ENCODE peak calls at places on chromosomes 2 and 18, in four cellular contexts. J is ACHN; M is stimulated activated CD4-positive, alpha-beta T cell treated with anti-CD3 and anti-CD28 coated beads, Interleukin-1b, Interleukin-23, amount 100 ng/mL, for 24 hours; A is MCF 10A. P is an unnamed sample.

GRCh38 chr2:86603892-86604291 is 19.8 kb downstream of the RNF103 start:
- DNase-seq in J (no peak), M (no peak), A (no peak), P (no peak)

GRCh38 chr2:170204561-170204960 is 26.6 kb downstream of the MYO3B start:
- DNase-seq in J (no peak), M (no peak), A (no peak), P (no peak)

GRCh38 chr2:228681426-228681825 is 499.9 kb upstream of the SPHKAP start:
- DNase-seq in J (peak), M (no peak), A (peak), P (no peak)

GRCh38 chr2:227903395-227903794 is 32.0 kb downstream of the DAW1 start:
- DNase-seq in J (no peak), M (no peak), A (no peak), P (no peak)

GRCh38 chr2:240567137-240567871 is 980 bp upstream of the RNPEPL1 start:
- DNase-seq in J (no peak), M (no peak), A (peak), P (no peak)

GRCh38 chr18:31675404-31675803 is 9.0 kb downstream of the B4GALT6 start:
- DNase-seq in J (no peak), M (no peak), A (no peak), P (no peak)

GRCh38 chr18:76139844-76140243 is 355.2 kb downstream of the ZNF516 start:
- DNase-seq in J (no peak), M (no peak), A (no peak), P (no peak)

GRCh38 chr2:19072161-19072560 is 286.3 kb downstream of the OSR1 start:
- DNase-seq in J (no peak), M (no peak), A (no peak), P (no peak)

GRCh38 chr2:182666674-182667320 is 49.3 kb upstream of the DNAJC10 start:
- DNase-seq in J (peak), M (peak), A (peak), P (no peak)

GRCh38 chr2:202051499-202052161 is 18.0 kb downstream of the FZD7 start:
- DNase-seq in J (no peak), M (no peak), A (no peak), P (no peak)

GRCh38 chr2:82084679-82085392 is 1780.3 kb upstream of the LRRTM1 start:
- DNase-seq in J (no peak), M (no peak), A (no peak), P (no peak)

GRCh38 chr2:27715318-27716165 is 51.9 kb downstream of the SLC4A1AP start:
- DNase-seq in J (peak), M (no peak), A (no peak), P (no peak)

GRCh38 chr2:14601070-14601770 is 31.3 kb upstream of the LRATD1 start:
- DNase-seq in J (no peak), M (no peak), A (no peak), P (no peak)

GRCh38 chr2:26541401-26542193 is 63.7 kb upstream of the OTOF start:
- DNase-seq in J (no peak), M (no peak), A (no peak), P (no peak)

GRCh38 chr2:121902171-121902591 is 146.7 kb downstream of the TSN start:
- DNase-seq in J (no peak), M (no peak), A (no peak), P (no peak)

GRCh38 chr2:199160677-199161465 is 296.9 kb downstream of the SATB2 start:
- DNase-seq in J (peak), M (no peak), A (peak), P (no peak)

GRCh38 chr2:15407666-15408065 is 153.5 kb downstream of the NBAS start:
- DNase-seq in J (no peak), M (no peak), A (no peak), P (no peak)

GRCh38 chr2:96527052-96527964 is 9.2 kb upstream of the ARID5A start:
- DNase-seq in J (peak), M (no peak), A (no peak), P (no peak)

GRCh38 chr2:213167559-213167958 is 16.1 kb upstream of the IKZF2 start:
- DNase-seq in J (no peak), M (no peak), A (no peak), P (no peak)

GRCh38 chr2:68282814-68283812 is 30.8 kb upstream of the PPP3R1 start:
- DNase-seq in J (peak), M (no peak), A (peak), P (no peak)

P was measured in D721Med.